ENCODE peak calls at places on chromosomes 13 and 19, in four cellular contexts. Y is fibroblast of lung, U is keratinocyte, K is H9. L is an unnamed sample.

GRCh38 chr13:92260363-92260762 is 861.9 kb downstream of the GPC5 start:
- DNase-seq in Y (no peak), U (no peak), K (no peak), L (no peak)

GRCh38 chr13:98556968-98557591 is 19.8 kb downstream of the STK24 start:
- DNase-seq in Y (peak; percentile 72), U (peak; percentile 69), K (no peak), L (no peak)

GRCh38 chr13:24605923-24606372 is 74.3 kb upstream of the ATP12A start:
- DNase-seq in Y (peak; percentile 24), U (no peak), K (no peak), L (peak; percentile 36)

GRCh38 chr19:38657633-38658222 is 10.3 kb downstream of the ACTN4 start:
- DNase-seq in Y (peak; percentile 95), U (peak; percentile 96), K (no peak), L (peak; percentile 43)

GRCh38 chr19:45774765-45775164 is 5.7 kb upstream of the SIX5 start:
- DNase-seq in Y (no peak), U (no peak), K (peak; percentile 94), L (no peak)

GRCh38 chr13:46633416-46633815 is 80.4 kb downstream of the LRCH1 start:
- DNase-seq in Y (peak; percentile 91), U (no peak), K (no peak), L (no peak)

GRCh38 chr13:50923272-50923671 is 13.7 kb downstream of the RNASEH2B start:
- DNase-seq in Y (no peak), U (no peak), K (no peak), L (no peak)

GRCh38 chr13:94248454-94249233 is 230.8 kb downstream of the DCT start:
- DNase-seq in Y (peak; percentile 50), U (no peak), K (no peak), L (no peak)

GRCh38 chr13:93963266-93964131 is 516.0 kb downstream of the DCT start:
- DNase-seq in Y (peak; percentile 62), U (no peak), K (no peak), L (no peak)

GRCh38 chr13:110136660-110137585 is 170.0 kb downstream of the COL4A1 start:
- DNase-seq in Y (no peak), U (no peak), K (peak; percentile 58), L (peak; percentile 68)

GRCh38 chr13:101127741-101128353 is 288.5 kb downstream of the NALCN start:
- DNase-seq in Y (peak; percentile 27), U (no peak), K (no peak), L (peak; percentile 73)

GRCh38 chr19:44719262-44719701 is 20.3 kb downstream of the CEACAM16 start:
- DNase-seq in Y (no peak), U (no peak), K (peak; percentile 62), L (no peak)

GRCh38 chr13:110528371-110528770 is 33.2 kb downstream of the RAB20 start:
- DNase-seq in Y (no peak), U (no peak), K (no peak), L (no peak)

GRCh38 chr19:6088677-6089063 is 21.6 kb downstream of the RFX2 start:
- DNase-seq in Y (peak; percentile 71), U (no peak), K (no peak), L (no peak)

GRCh38 chr13:42836930-42837329 is 55.5 kb downstream of the FAM216B start:
- DNase-seq in Y (peak; percentile 18), U (no peak), K (no peak), L (peak; percentile 25)

GRCh38 chr13:23212621-23213020 is 31.8 kb downstream of the SGCG start:
- DNase-seq in Y (peak; percentile 43), U (no peak), K (no peak), L (no peak)

GRCh38 chr19:10928563-10929401 is at the start of the genes TIMM29 and YIPF2:
- DNase-seq in Y (peak; percentile 95), U (peak; percentile 96), K (peak; percentile 98), L (peak; percentile 98)

GRCh38 chr19:38805180-38805579 is 7.6 kb downstream of the LGALS4 start:
- DNase-seq in Y (no peak), U (no peak), K (no peak), L (no peak)

GRCh38 chr19:47450478-47450877 is 21.2 kb downstream of the SLC8A2 start:
- DNase-seq in Y (no peak), U (no peak), K (no peak), L (no peak)

GRCh38 chr19:7415163-7415856 is 66.6 kb downstream of the ARHGEF18 start:
- DNase-seq in Y (peak; percentile 85), U (no peak), K (no peak), L (no peak)

GRCh38 chr19:34669305-34669704 is 7.7 kb downstream of the SCGB2B2 start:
- DNase-seq in Y (no peak), U (no peak), K (no peak), L (no peak)

GRCh38 chr19:10193666-10194499 is 870 bp downstream of the DNMT1 start:
- DNase-seq in Y (peak; percentile 67), U (no peak), K (peak; percentile 48), L (no peak)

GRCh38 chr19:33700408-33700757 is 78.6 kb downstream of the CHST8 start:
- DNase-seq in Y (no peak), U (no peak), K (no peak), L (no peak)

GRCh38 chr13:96946709-96947311 is 47.5 kb downstream of the OXGR1 start:
- DNase-seq in Y (no peak), U (no peak), K (no peak), L (no peak)

GRCh38 chr13:21234537-21234936 is 58.1 kb downstream of the MRPL57 start:
- DNase-seq in Y (no peak), U (no peak), K (no peak), L (no peak)

GRCh38 chr13:86476656-86477055 is 677.4 kb upstream of the SLITRK6 start:
- DNase-seq in Y (no peak), U (no peak), K (no peak), L (no peak)
- H2AFZ ChIP-seq in Y (no peak overlapping the region), U (no peak overlapping the region), K (no peak overlapping the region), L (no peak overlapping the region)

GRCh38 chr19:55113570-55114039 is 3.8 kb downstream of the PPP1R12C start:
- DNase-seq in Y (peak; percentile 83), U (no peak), K (peak; percentile 86), L (peak; percentile 82)

GRCh38 chr19:55112246-55112780 is 5.1 kb downstream of the PPP1R12C start:
- DNase-seq in Y (no peak), U (no peak), K (no peak), L (no peak)

GRCh38 chr19:55114566-55115145 is 2.8 kb downstream of the PPP1R12C start:
- DNase-seq in Y (no peak), U (no peak), K (no peak), L (no peak)

GRCh38 chr19:55111238-55111831 is 6.1 kb downstream of the PPP1R12C start:
- DNase-seq in Y (no peak), U (no peak), K (no peak), L (no peak)

DNA sequence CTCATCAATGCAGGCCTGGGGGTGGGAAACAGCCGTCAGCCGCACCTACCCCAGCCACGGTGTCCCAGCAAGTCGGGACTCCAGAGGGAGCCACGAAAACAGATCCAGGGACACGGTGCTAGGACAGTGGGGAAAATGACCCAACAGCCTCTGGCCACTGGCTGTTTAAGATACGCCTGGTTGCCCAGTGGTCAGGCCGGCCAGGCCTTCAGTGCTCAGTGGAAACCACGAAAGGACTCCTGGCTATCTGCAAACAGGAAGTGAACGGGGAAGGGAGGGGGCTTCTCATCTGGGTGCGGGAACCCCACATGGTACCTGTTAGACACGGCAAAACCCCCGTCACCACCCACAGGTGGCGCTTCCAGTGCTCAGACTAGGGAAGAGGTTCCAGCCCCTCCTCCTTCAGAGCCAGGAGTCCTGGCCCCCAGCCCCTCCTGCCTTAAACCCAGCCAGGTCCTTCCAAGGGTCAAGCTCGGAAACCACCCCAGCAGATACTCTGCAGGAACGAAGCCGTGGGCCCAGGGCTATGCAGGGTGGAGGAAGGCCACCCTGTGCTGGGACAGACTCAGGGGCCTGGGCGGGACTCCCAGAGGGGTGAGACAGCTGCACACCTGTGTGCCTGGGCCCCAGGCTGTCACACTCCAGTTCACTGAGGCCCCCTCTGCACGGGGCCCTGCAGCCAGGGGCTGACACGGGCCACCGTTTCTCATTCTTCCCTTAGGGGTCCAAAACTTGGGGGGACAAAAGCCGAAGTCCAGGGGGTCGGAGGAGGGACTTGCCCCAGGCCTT is 4.5 kb downstream of the PPP1R12C start:
- DNase-seq in Y (no peak), U (no peak), K (peak; percentile 66), L (no peak)
- TF ChIP-seq CTCF in Y (no peak), U (no peak), K (peak; percentile 54), L (no peak)

DNA sequence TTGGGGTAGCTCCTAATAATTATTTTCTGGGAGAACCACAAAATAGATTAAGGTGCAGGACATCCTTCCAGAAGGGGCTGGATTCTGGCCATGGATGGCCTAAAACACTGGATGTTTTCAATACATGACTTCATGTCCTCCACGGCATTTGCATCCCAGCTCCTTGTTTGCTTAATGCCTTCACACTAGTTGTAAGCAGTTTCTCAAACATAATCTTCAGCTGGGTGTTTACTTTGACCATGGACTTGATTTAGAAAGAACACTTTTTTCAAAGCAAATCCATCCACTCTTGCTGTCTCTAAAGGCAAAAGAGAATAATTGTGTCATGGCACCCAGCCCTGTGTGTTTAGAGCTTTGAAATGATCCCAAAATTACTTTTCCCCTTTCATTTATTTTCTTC is 82.5 kb upstream of the GSX1 start:
- DNase-seq in Y (no peak), U (no peak), K (no peak), L (no peak)
- H2AFZ ChIP-seq in Y (no peak overlapping the region), U (no peak overlapping the region), K (no peak overlapping the region), L (no peak overlapping the region)

DNA sequence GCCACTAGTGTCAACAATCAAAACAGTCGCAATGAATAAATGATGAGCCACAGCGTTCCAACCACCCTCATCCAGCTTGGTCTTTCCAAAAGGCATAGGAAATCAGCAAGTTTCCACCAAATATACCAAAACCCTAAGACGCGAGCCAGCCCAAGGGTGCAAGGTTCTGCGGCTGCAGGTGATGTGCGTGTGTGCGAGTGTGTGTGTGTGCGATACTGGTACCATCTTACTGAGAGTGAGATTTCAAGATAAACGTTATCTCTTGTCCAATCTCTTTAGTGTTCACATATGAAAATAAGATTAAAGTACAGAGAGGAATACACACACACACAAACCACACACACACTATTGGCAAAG is 895 bp upstream of the TRPC4 start:
- DNase-seq in Y (no peak), U (no peak), K (no peak), L (no peak)
- TF ChIP-seq CTCF in Y (no peak), U (no peak), K (peak; percentile 5), L (no peak)

DNA sequence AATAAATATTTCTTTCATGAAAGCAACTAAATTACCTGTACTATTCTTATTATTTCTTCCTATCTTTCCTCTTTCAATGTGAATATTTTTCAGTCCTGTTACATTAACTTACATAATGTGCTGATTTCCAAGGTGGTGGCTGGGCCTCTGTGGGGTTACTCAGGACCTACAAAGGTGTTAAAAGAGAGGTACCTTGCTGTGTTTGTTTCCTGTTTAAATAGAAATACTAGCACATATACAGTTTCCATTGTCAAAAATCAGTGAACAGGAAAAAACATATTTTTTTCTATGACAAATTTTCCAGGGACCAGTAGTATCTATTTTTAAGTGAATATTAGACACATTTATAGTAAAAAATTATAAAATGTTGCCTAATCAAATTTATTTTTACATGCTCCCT is 8.7 kb upstream of the PCDH9 start:
- DNase-seq in Y (no peak), U (no peak), K (no peak), L (no peak)
- H2AFZ ChIP-seq in Y (no peak overlapping the region), U (no peak overlapping the region), K (no peak overlapping the region), L (no peak overlapping the region)

L was measured in neural progenitor cell.